ENCODE peak calls at places on chromosomes 7 and 10, in ten cellular contexts. O is CD8-positive, alpha-beta T cell; E is adrenal gland; U is mammary epithelial cell; T is brain microvascular endothelial cell; B is uterus; Y is Panc1; F is AG04449; P is BJ; D is dorsolateral prefrontal cortex. S is an unnamed sample.
A peak's percentile ranks its signal among the peaks of the same experiment; 100 is the strongest.

GRCh38 chr10:56068473-56069263 is 292.4 kb downstream of the ZWINT start:
- DNase-seq in O (no peak), E (no peak), U (no peak), T (no peak), B (no peak), Y (no peak), F (no peak), P (no peak), D (no peak), S (no peak)

GRCh38 chr7:42915356-42915755 is 3.5 kb upstream of the C7orf25 start:
- DNase-seq in O (no peak), E (no peak), U (no peak), T (no peak), B (no peak), Y (no peak), F (no peak), P (no peak), D (no peak), S (no peak)

GRCh38 chr10:44992070-44992731 is 8.5 kb upstream of the ZNF22 start:
- DNase-seq in O (no peak), E (no peak), U (no peak), T (no peak), B (peak; percentile 18), Y (no peak), F (no peak), P (no peak), D (no peak), S (no peak)

GRCh38 chr7:35255417-35255798 is 1.5 kb upstream of the TBX20 start:
- DNase-seq in O (no peak), E (no peak), U (no peak), T (no peak), B (no peak), Y (no peak), F (no peak), P (no peak), D (no peak), S (no peak)

GRCh38 chr7:70595741-70596574 is 536.0 kb upstream of the GALNT17 start:
- DNase-seq in O (peak; percentile 5), E (no peak), U (peak; percentile 42), T (no peak), B (no peak), Y (no peak), F (no peak), P (no peak), D (no peak), S (no peak)

GRCh38 chr10:61160253-61160652 is 216.3 kb upstream of the RHOBTB1 start:
- DNase-seq in O (no peak), E (no peak), U (no peak), T (no peak), B (no peak), Y (no peak), F (no peak), P (no peak), D (no peak), S (no peak)

GRCh38 chr7:33262476-33262875 is 133.1 kb downstream of the BBS9 start:
- DNase-seq in O (no peak), E (no peak), U (peak; percentile 1), T (peak; percentile 31), B (no peak), Y (no peak), F (no peak), P (no peak), D (no peak), S (no peak)

GRCh38 chr10:30141366-30141886 is 82.0 kb upstream of the JCAD start:
- DNase-seq in O (no peak), E (peak; percentile 85), U (no peak), T (no peak), B (no peak), Y (no peak), F (no peak), P (no peak), D (no peak), S (no peak)

GRCh38 chr10:131641231-131641630 is 259.6 kb upstream of the PPP2R2D start:
- DNase-seq in O (no peak), E (no peak), U (no peak), T (no peak), B (no peak), Y (no peak), F (no peak), P (no peak), D (no peak), S (no peak)

GRCh38 chr10:101897633-101898032 is 54.0 kb upstream of the KCNIP2 start:
- DNase-seq in O (no peak), E (peak; percentile 17), U (no peak), T (peak; percentile 15), B (no peak), Y (no peak), F (no peak), P (no peak), D (no peak), S (no peak)

GRCh38 chr7:157674715-157675426 is 338.1 kb downstream of the DNAJB6 start:
- DNase-seq in O (peak; percentile 3), E (peak; percentile 10), U (no peak), T (no peak), B (no peak), Y (no peak), F (no peak), P (no peak), D (no peak), S (no peak)

GRCh38 chr10:124912052-124912435 is 29.9 kb upstream of the ZRANB1 start:
- DNase-seq in O (no peak), E (peak; percentile 37), U (no peak), T (no peak), B (no peak), Y (no peak), F (no peak), P (no peak), D (no peak), S (no peak)

GRCh38 chr7:51141451-51141971 is 175.1 kb downstream of the COBL start:
- DNase-seq in O (no peak), E (no peak), U (peak; percentile 48), T (peak; percentile 43), B (no peak), Y (peak; percentile 51), F (no peak), P (no peak), D (no peak), S (no peak)

GRCh38 chr10:17951868-17952371 is at the start of gene SLC39A12:
- DNase-seq in O (no peak), E (no peak), U (peak; percentile 42), T (peak; percentile 69), B (no peak), Y (no peak), F (peak; percentile 9), P (no peak), D (no peak), S (no peak)

DNA sequence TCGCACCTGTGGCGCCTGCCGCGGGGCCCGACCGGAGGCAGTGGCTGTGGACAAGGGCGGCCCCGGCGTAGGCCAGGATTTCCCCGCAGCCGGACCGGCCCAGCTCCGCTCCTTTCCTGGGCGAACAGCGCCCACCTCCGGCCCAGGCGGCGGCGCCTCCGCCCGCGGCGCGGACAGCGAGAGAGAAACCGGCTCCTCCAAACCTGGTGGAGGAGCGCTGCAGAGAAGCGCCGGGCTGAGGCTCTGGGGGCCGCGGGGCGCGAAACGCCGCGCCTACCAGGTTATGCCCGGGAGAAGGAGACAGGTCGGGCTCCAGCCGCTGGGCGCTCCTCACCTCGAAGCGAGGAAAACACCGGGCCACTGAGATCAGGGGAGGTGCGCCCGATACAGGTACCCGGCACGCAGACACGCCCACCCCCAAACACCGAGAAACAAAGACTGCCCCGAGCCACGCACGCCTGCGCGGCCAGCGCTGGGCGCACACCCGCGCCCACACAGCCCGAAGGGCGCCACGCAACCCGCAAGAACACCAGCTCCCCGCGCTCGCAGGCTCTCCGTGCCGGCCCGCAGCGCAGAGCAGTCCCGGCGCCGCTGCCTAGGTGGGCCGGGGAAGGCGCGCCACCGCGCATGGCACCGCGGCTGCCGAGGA is 3.3 kb downstream of the GRID1 start:
- DNase-seq in O (no peak), E (peak; percentile 18), U (peak; percentile 26), T (no peak), B (no peak), Y (no peak), F (no peak), P (no peak), D (peak; percentile 66), S (no peak)
- TF ChIP-seq CTCF in O (no peak), E (peak; percentile 11), U (peak; percentile 49), T (peak; percentile 17), B (peak; percentile 38), Y (no peak), F (no peak), P (no peak), D (peak; percentile 61), S (peak; percentile 55)

DNA sequence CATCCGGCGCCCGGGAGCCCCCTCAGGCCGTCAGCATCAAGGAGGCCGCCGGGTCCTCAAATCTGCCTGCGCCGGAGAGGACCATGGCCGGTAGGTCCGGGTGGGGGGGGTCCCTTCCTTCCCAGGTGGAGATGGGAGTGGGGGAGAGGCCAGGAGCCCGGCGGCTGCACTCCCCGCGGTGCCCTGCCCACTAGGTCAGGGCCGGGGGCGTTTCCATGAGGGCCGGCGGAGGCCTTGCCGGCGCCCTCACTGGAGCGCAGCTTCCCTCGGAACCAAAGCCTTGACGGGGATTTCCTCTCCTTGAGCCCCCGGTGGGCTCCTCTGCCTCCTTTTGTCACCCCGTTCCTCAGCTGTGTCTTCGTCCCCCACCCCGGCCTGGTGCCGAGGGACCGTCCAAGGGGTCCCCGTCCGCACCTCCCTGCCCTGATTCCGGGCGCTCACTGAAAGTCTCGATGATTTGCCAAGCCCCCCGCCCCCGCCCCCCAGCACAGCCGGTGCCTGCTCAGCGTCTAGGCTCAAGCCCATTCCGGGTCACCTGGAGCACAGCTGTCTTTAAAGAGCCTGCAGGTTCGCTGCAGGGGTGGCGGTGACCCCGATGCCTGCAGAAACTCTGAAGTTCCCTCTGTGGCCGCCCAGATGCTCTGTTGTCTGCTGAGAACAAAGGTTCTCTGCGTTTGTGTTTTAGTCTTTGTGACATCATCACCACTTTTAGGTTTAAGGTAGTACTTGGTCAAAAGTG is 580 bp downstream of the VENTX start:
- DNase-seq in O (no peak), E (no peak), U (no peak), T (no peak), B (no peak), Y (no peak), F (no peak), P (no peak), D (no peak), S (no peak)
- H3K4me3 ChIP-seq in O (no peak overlapping the region), E (no peak overlapping the region), U (no peak overlapping the region), T (no peak overlapping the region), B (no peak overlapping the region), Y (no peak overlapping the region), F (no peak overlapping the region), P (no peak overlapping the region), D (no peak overlapping the region), S (no peak overlapping the region)

DNA sequence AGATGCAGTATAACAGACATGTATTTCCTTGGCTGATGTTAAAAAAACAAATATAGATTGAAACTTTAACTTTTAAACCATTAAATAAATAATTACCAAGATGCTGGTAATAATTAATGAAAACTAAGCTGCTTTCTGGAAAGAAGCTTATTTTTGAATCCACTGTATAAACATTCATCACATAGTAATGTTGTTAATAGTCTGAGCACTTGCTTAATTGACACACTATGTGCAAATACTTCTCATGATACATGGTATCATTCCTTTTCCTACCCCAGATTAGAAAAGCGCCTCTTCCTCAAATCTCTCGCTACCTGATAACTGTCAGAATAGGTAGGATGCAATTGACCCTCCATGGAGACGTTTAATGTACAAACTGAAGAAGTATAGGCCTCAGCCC is 15.0 kb upstream of the COL28A1 start:
- DNase-seq in O (no peak), E (no peak), U (no peak), T (no peak), B (no peak), Y (no peak), F (no peak), P (no peak), D (no peak), S (no peak)
- TF ChIP-seq CTCF in O (no peak), E (no peak), U (no peak), T (no peak), B (no peak), Y (no peak), F (no peak), P (no peak), D (no peak), S (no peak)

GRCh38 chr7:134811798-134812197 is 32.4 kb downstream of the CALD1 start:
- DNase-seq in O (no peak), E (no peak), U (no peak), T (no peak), B (no peak), Y (no peak), F (no peak), P (no peak), D (no peak), S (no peak)
- H3K4me3 ChIP-seq in O (no peak overlapping the region), E (no peak overlapping the region), U (no peak overlapping the region), T (no peak overlapping the region), B (no peak overlapping the region), Y (no peak overlapping the region), F (no peak overlapping the region), P (no peak overlapping the region), D (no peak overlapping the region), S (no peak overlapping the region)

S was measured in retinal pigment epithelial cell.